ENCODE peak calls at places on chromosome 6, in ten cellular contexts. Q is sigmoid colon; L is AG09319; O is ascending aorta; I is fibroblast of pulmonary artery; W is fibroblast of mammary gland; H is cardiac muscle cell; A is CD8-positive, alpha-beta T cell; E is nephron progenitor cell; Z is MM.1S. Y is an unnamed sample.

GRCh38 chr6:29827579-29828470 is at the start of gene HLA-G:
- DNase-seq in Q (no peak), L (no peak), O (no peak), I (no peak), W (no peak), H (no peak), A (no peak), E (peak), Z (no peak), Y (no peak)

GRCh38 chr6:2054516-2055067 is 190.8 kb downstream of the GMDS start:
- DNase-seq in Q (no peak), L (no peak), O (no peak), I (no peak), W (no peak), H (no peak), A (no peak), E (no peak), Z (no peak), Y (no peak)

GRCh38 chr6:22141271-22141745 is 155.5 kb downstream of the PRL start:
- DNase-seq in Q (no peak), L (no peak), O (no peak), I (peak), W (no peak), H (peak), A (no peak), E (no peak), Z (no peak), Y (no peak)

GRCh38 chr6:139376054-139376355 is 1.6 kb upstream of the CITED2 start:
- DNase-seq in Q (peak), L (no peak), O (no peak), I (no peak), W (no peak), H (peak), A (no peak), E (no peak), Z (peak), Y (no peak)

GRCh38 chr6:125157725-125158124 is 4.2 kb downstream of the TPD52L1 start:
- DNase-seq in Q (no peak), L (no peak), O (no peak), I (no peak), W (no peak), H (no peak), A (no peak), E (no peak), Z (no peak), Y (no peak)

GRCh38 chr6:113530769-113531168 is 326.4 kb upstream of the MARCKS start:
- DNase-seq in Q (no peak), L (no peak), O (no peak), I (peak), W (peak), H (peak), A (no peak), E (no peak), Z (no peak), Y (no peak)

GRCh38 chr6:34864007-34864406 is 23.8 kb downstream of the TAF11 start:
- DNase-seq in Q (no peak), L (no peak), O (no peak), I (no peak), W (no peak), H (no peak), A (no peak), E (no peak), Z (no peak), Y (no peak)

GRCh38 chr6:39366875-39367618 is 44.5 kb upstream of the KCNK16 start:
- DNase-seq in Q (no peak), L (no peak), O (no peak), I (no peak), W (no peak), H (no peak), A (no peak), E (no peak), Z (no peak), Y (no peak)

GRCh38 chr6:73262701-73263569 is at the start of gene KHDC1:
- DNase-seq in Q (peak), L (no peak), O (no peak), I (peak), W (peak), H (peak), A (peak), E (peak), Z (peak), Y (peak)

GRCh38 chr6:161189891-161190290 is 84.0 kb downstream of the AGPAT4 start:
- DNase-seq in Q (no peak), L (no peak), O (no peak), I (no peak), W (peak), H (no peak), A (no peak), E (no peak), Z (no peak), Y (no peak)

GRCh38 chr6:13810688-13811446 is 3.5 kb downstream of the MCUR1 start:
- DNase-seq in Q (no peak), L (no peak), O (no peak), I (no peak), W (no peak), H (peak), A (no peak), E (no peak), Z (no peak), Y (no peak)

GRCh38 chr6:36577298-36577697 is 16.9 kb upstream of the SRSF3 start:
- DNase-seq in Q (peak), L (peak), O (no peak), I (peak), W (peak), H (peak), A (no peak), E (no peak), Z (no peak), Y (no peak)

GRCh38 chr6:147046131-147046530 is 158.1 kb upstream of the STXBP5 start:
- DNase-seq in Q (no peak), L (no peak), O (no peak), I (no peak), W (peak), H (peak), A (no peak), E (no peak), Z (no peak), Y (no peak)

GRCh38 chr6:25296217-25296905 is 17.2 kb downstream of the CARMIL1 start:
- DNase-seq in Q (no peak), L (no peak), O (no peak), I (no peak), W (no peak), H (peak), A (no peak), E (no peak), Z (no peak), Y (no peak)

GRCh38 chr6:1991332-1991878 is 254.0 kb downstream of the GMDS start:
- DNase-seq in Q (no peak), L (no peak), O (no peak), I (no peak), W (no peak), H (no peak), A (no peak), E (no peak), Z (no peak), Y (no peak)

DNA sequence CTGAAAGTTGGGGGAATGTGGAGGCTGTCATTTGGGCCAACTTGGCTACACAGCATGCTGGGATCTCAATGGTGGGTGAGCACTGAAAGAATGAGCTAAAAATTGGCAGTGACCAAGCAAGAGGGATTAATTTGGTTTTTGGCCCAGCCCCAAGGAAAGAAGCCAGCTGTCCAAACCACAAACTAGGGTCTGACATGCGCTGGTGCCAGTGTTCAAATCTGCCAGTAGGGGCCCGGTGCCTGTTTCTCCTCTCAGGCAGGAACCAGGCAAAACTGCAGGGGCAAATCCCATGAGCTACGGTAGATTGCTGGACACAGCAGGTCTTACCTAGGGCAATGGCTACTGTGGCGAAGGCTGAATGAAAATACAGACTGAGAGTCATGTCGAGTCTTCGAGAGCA is 61.2 kb upstream of the E2F3 start:
- DNase-seq in Q (no peak), L (no peak), O (no peak), I (no peak), W (no peak), H (no peak), A (no peak), E (no peak), Z (no peak), Y (no peak)
- TF ChIP-seq CTCF in Q (no peak), L (no peak), O (no peak), I (no peak), W (no peak), H (no peak), A (no peak), E (no peak), Z (no peak), Y (no peak)

GRCh38 chr6:145508107-145508506 is 227.2 kb downstream of the EPM2A start:
- DNase-seq in Q (no peak), L (no peak), O (no peak), I (peak), W (no peak), H (peak), A (no peak), E (no peak), Z (no peak), Y (no peak)
- TF ChIP-seq CTCF in Q (no peak), L (no peak), O (no peak), I (peak), W (peak), H (peak), A (no peak), E (no peak), Z (peak), Y (no peak)

GRCh38 chr6:117075218-117075617 is 190.1 kb upstream of the VGLL2 start:
- DNase-seq in Q (no peak), L (no peak), O (no peak), I (no peak), W (no peak), H (no peak), A (no peak), E (no peak), Z (no peak), Y (no peak)

GRCh38 chr6:117072781-117073180 is 192.6 kb upstream of the VGLL2 start:
- DNase-seq in Q (no peak), L (no peak), O (no peak), I (no peak), W (no peak), H (no peak), A (no peak), E (peak), Z (no peak), Y (no peak)

GRCh38 chr6:117076076-117076475 is 189.3 kb upstream of the VGLL2 start:
- DNase-seq in Q (no peak), L (no peak), O (no peak), I (no peak), W (no peak), H (no peak), A (no peak), E (no peak), Z (no peak), Y (no peak)

GRCh38 chr6:117074672-117075071 is 190.7 kb upstream of the VGLL2 start:
- DNase-seq in Q (no peak), L (no peak), O (no peak), I (no peak), W (no peak), H (no peak), A (no peak), E (no peak), Z (no peak), Y (no peak)

GRCh38 chr6:117072134-117072533 is 193.2 kb upstream of the VGLL2 start:
- DNase-seq in Q (no peak), L (no peak), O (no peak), I (no peak), W (peak), H (no peak), A (no peak), E (no peak), Z (no peak), Y (no peak)
- TF ChIP-seq CTCF in Q (no peak), L (no peak), O (no peak), I (no peak), W (no peak), H (no peak), A (no peak), E (no peak), Z (no peak), Y (no peak)

GRCh38 chr6:109527989-109528388 is 45.0 kb upstream of the ZBTB24 start:
- DNase-seq in Q (no peak), L (no peak), O (no peak), I (peak), W (peak), H (peak), A (no peak), E (no peak), Z (no peak), Y (no peak)
- TF ChIP-seq CTCF in Q (no peak), L (no peak), O (no peak), I (peak), W (peak), H (peak), A (no peak), E (peak), Z (no peak), Y (no peak)

Y was measured in right lobe of liver.